ENCODE peak calls at places on chromosomes 6 and 20, in six cellular contexts. O, S, R, D, K and N are unnamed samples. For H3F3A and H3K4me1, the result is how much of the 10 kb centered on the place peaks cover.

GRCh38 chr20:20083796-20084195 is 31.5 kb downstream of the CFAP61 start:
- DNase-seq in O (peak), S (peak), R (peak), D (peak), K (peak), N (peak)

GRCh38 chr6:3956054-3956453 is 106.9 kb downstream of the FAM50B start:
- DNase-seq in O (no peak), S (no peak), R (no peak), D (no peak), K (peak), N (no peak)

GRCh38 chr20:60060593-60060992 is 102.4 kb downstream of the CDH26 start:
- DNase-seq in O (no peak), S (peak), R (no peak), D (no peak), K (no peak), N (no peak)

GRCh38 chr20:19210426-19211155 is 1.9 kb upstream of the SLC24A3 start:
- DNase-seq in O (no peak), S (no peak), R (peak), D (no peak), K (no peak), N (no peak)

GRCh38 chr6:147095316-147095715 is 108.9 kb upstream of the STXBP5 start:
- DNase-seq in O (no peak), S (no peak), R (no peak), D (no peak), K (no peak), N (no peak)

GRCh38 chr20:58854638-58855471 is 2.3 kb downstream of the GNAS start:
- DNase-seq in O (peak), S (no peak), R (peak), D (no peak), K (no peak), N (peak)

GRCh38 chr6:112310439-112311154 is 36.5 kb upstream of the RFPL4B start:
- DNase-seq in O (no peak), S (no peak), R (no peak), D (no peak), K (no peak), N (no peak)

GRCh38 chr6:152635949-152636674 is 1.1 kb downstream of the SYNE1 start:
- DNase-seq in O (peak), S (no peak), R (peak), D (no peak), K (no peak), N (peak)

GRCh38 chr6:123091091-123091895 is 95.3 kb downstream of the CLVS2 start:
- DNase-seq in O (no peak), S (peak), R (no peak), D (no peak), K (peak), N (no peak)

GRCh38 chr6:105452924-105453756 is 50.3 kb upstream of the PREP start:
- DNase-seq in O (no peak), S (no peak), R (no peak), D (no peak), K (no peak), N (no peak)

GRCh38 chr6:45472383-45472782 is 94.6 kb upstream of the SUPT3H start:
- DNase-seq in O (no peak), S (no peak), R (no peak), D (no peak), K (no peak), N (no peak)
- H3F3A ChIP-seq in O (under half), S (under half), R (under half), D (under half), K (under half), N (under half)

GRCh38 chr6:170316071-170316470 is 9.5 kb downstream of the FAM120B start:
- DNase-seq in O (no peak), S (no peak), R (no peak), D (no peak), K (no peak), N (no peak)

GRCh38 chr6:170314983-170315382 is 8.4 kb downstream of the FAM120B start:
- DNase-seq in O (no peak), S (no peak), R (no peak), D (no peak), K (no peak), N (no peak)

GRCh38 chr6:170311696-170312095 is 5.1 kb downstream of the FAM120B start:
- DNase-seq in O (no peak), S (no peak), R (peak), D (no peak), K (no peak), N (no peak)

GRCh38 chr6:170312876-170313275 is 6.3 kb downstream of the FAM120B start:
- DNase-seq in O (no peak), S (no peak), R (no peak), D (no peak), K (no peak), N (no peak)

GRCh38 chr6:170313716-170314295 is 7.2 kb downstream of the FAM120B start:
- DNase-seq in O (peak), S (no peak), R (no peak), D (no peak), K (no peak), N (peak)
- TF ChIP-seq EZH2 in O (no peak), S (no peak), R (no peak), D (no peak), K (no peak), N (no peak)

GRCh38 chr6:124792386-124792785 is 169.9 kb upstream of the RNF217 start:
- DNase-seq in O (no peak), S (peak), R (no peak), D (no peak), K (peak), N (no peak)

GRCh38 chr6:124798942-124799496 is 163.2 kb upstream of the RNF217 start:
- DNase-seq in O (no peak), S (no peak), R (peak), D (no peak), K (no peak), N (no peak)

GRCh38 chr6:124795879-124796838 is 166.1 kb upstream of the RNF217 start:
- DNase-seq in O (peak), S (no peak), R (peak), D (peak), K (peak), N (peak)

GRCh38 chr6:124793406-124793805 is 168.8 kb upstream of the RNF217 start:
- DNase-seq in O (no peak), S (no peak), R (no peak), D (no peak), K (no peak), N (no peak)
- H3K4me1 ChIP-seq in O (under half), S (under half), R (under half), D (under half), K (under half), N (under half)

GRCh38 chr20:2656471-2657117 is 4.2 kb downstream of the NOP56 start:
- DNase-seq in O (no peak), S (no peak), R (no peak), D (no peak), K (no peak), N (no peak)

GRCh38 chr20:2657674-2658073 is 5.2 kb downstream of the NOP56 start:
- DNase-seq in O (no peak), S (no peak), R (no peak), D (no peak), K (no peak), N (no peak)

GRCh38 chr20:2657241-2657640 is 4.8 kb downstream of the NOP56 start:
- DNase-seq in O (no peak), S (no peak), R (no peak), D (no peak), K (no peak), N (no peak)

GRCh38 chr20:2658414-2659354 is 5.3 kb downstream of the IDH3B start:
- DNase-seq in O (peak), S (no peak), R (no peak), D (no peak), K (peak), N (no peak)

GRCh38 chr20:2659547-2659946 is 4.5 kb downstream of the IDH3B start:
- DNase-seq in O (no peak), S (no peak), R (no peak), D (no peak), K (no peak), N (no peak)
- H3F3A ChIP-seq in O (half or more), S (half or more), R (half or more), D (half or more), K (under half), N (half or more)

GRCh38 chr20:36306557-36307411 is 645 bp downstream of the DLGAP4 start:
- DNase-seq in O (peak), S (no peak), R (no peak), D (no peak), K (no peak), N (peak)
- TF ChIP-seq EZH2 in O (no peak), S (no peak), R (peak), D (peak), K (peak), N (peak)

DNA sequence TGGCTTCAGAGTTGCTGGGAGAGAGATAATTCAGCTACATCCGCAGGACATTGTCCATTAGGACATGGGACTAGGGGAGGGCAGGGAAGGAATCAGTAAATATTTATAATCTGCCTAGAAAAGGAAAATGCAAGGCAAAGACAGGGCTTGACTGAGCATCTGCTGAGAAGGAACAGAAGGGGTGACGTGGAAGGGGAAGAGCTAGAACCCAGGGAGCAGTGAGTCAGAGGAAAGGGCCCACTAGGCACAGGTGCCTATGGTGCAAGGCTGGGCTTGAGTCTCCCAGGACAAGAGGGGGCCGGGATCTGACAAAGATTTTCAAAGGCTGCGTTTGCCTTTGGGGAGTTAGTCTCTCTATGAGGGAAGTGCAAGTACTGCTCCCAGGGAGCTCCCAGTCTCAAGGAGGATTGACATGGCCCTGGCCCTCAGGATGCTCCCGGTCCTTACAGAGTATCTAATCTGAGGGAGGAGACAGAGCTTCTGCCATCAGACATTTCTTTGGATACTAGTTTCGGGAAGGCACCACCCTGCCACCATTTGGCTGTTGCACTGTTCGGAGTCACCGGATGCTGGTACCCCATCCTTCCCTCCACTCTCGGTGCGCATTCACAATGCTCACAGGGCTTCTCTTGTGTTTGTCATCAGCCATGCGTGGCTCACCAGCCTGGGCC is 21.9 kb downstream of the VEGFA start:
- DNase-seq in O (no peak), S (no peak), R (no peak), D (no peak), K (no peak), N (no peak)
- H3K4me1 ChIP-seq in O (under half), S (under half), R (under half), D (under half), K (under half), N (under half)

DNA sequence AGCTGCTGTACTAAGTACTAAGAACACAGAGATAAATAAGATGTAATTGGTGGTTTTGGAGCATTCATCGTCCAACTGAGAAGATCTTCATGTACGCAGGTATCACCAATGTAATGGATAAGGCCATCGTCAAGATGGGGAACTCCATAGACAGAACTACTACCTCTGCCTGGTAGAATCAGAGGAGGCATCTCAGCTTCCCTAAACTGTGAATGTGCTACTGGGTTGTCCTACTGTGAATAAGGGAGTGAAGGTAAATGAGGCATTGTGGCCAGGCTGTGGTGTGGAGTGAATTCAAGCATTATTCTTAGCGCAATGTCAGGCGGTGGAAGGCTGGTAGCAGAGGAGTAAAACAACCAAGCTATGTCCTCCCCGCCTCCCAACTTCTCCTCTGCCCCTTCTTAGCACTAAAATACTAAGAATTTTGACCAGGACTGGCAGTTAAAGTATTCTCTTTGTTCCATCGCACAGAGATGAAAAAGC is 68.2 kb downstream of the TBC1D7 start:
- DNase-seq in O (no peak), S (no peak), R (no peak), D (no peak), K (no peak), N (no peak)
- H3F3A ChIP-seq in O (under half), S (under half), R (under half), D (under half), K (under half), N (under half)

GRCh38 chr6:137494967-137495595 is 887 bp upstream of the OLIG3 start:
- DNase-seq in O (peak), S (no peak), R (no peak), D (no peak), K (no peak), N (peak)
- TF ChIP-seq EZH2 in O (peak), S (no peak), R (no peak), D (no peak), K (no peak), N (no peak)

DNA sequence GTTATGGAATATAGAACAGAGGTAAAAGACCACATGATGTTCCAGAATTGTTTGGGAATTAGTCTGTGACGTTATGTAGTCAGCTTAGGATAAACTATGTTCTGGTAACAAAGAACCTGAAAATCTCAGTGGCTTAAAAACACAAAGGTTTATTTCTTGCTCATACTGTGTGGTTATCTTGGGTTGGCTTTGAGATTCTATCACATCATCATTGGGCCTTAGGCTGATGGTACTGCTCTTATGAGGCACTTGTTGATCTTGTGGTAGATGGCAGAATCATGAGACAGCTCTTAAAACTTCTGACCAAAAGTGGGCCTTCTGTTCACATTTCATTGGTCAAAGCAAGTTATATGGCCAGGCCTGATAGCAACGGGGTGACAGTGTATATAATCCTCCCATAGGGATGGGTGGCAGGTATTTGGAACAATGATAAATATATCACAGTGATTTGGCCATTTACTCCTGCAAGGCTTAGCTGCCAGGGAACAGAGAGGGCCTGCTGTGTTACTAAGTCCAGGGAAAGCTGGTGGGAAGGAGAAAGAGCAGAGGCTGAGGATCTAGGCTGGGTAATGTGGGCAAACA is 13.5 kb downstream of the DHX35 start:
- DNase-seq in O (no peak), S (no peak), R (peak), D (no peak), K (peak), N (no peak)
- H3K4me1 ChIP-seq in O (under half), S (under half), R (under half), D (under half), K (under half), N (under half)